ENCODE peak calls at places on chromosomes 1 and 21, in ten cellular contexts. Q is tibial artery, W is tibial nerve, K is fibroblast of mammary gland, H is mucosa of descending colon, P is heart right ventricle, Y is left ventricle myocardium inferior, X is lung, O is BE2C, R is foreskin fibroblast. F is an unnamed sample.

GRCh38 chr1:71785470-71785869 is 496.9 kb downstream of the NEGR1 start:
- DNase-seq in Q (no peak), W (no peak), K (no peak), H (no peak), P (no peak), Y (no peak), X (no peak), O (no peak), R (no peak), F (no peak)

GRCh38 chr1:19618428-19618827 is 25.7 kb upstream of the NBL1 start:
- DNase-seq in Q (no peak), W (no peak), K (no peak), H (no peak), P (no peak), Y (no peak), X (no peak), O (no peak), R (no peak), F (no peak)

GRCh38 chr21:36385909-36386642 is 884 bp downstream of the CHAF1B start:
- DNase-seq in Q (no peak), W (no peak), K (peak; percentile 21), H (no peak), P (no peak), Y (no peak), X (no peak), O (no peak), R (peak; percentile 46), F (no peak)

GRCh38 chr21:39137248-39138186 is 45.7 kb downstream of the PSMG1 start:
- DNase-seq in Q (no peak), W (no peak), K (peak; percentile 25), H (no peak), P (no peak), Y (no peak), X (no peak), O (peak; percentile 51), R (peak; percentile 74), F (no peak)

GRCh38 chr21:35138665-35139381 is 89.7 kb upstream of the RUNX1 start:
- DNase-seq in Q (no peak), W (no peak), K (peak; percentile 45), H (no peak), P (no peak), Y (no peak), X (no peak), O (no peak), R (peak; percentile 54), F (no peak)

GRCh38 chr1:32464716-32465540 is at the start of gene ZBTB8B:
- DNase-seq in Q (peak; percentile 55), W (peak; percentile 22), K (peak; percentile 20), H (peak; percentile 63), P (peak; percentile 72), Y (peak; percentile 64), X (peak; percentile 57), O (peak; percentile 66), R (peak; percentile 68), F (peak; percentile 96)

GRCh38 chr1:205294175-205294913 is 27.2 kb downstream of the NUAK2 start:
- DNase-seq in Q (no peak), W (no peak), K (peak; percentile 90), H (no peak), P (no peak), Y (no peak), X (no peak), O (peak; percentile 55), R (peak; percentile 92), F (no peak)

GRCh38 chr1:1914101-1914811 is 804 bp upstream of the CALML6 start:
- DNase-seq in Q (no peak), W (no peak), K (no peak), H (no peak), P (no peak), Y (no peak), X (no peak), O (no peak), R (no peak), F (peak; percentile 78)

GRCh38 chr1:208107817-208108608 is 136.2 kb downstream of the PLXNA2 start:
- DNase-seq in Q (peak; percentile 48), W (no peak), K (peak; percentile 86), H (no peak), P (no peak), Y (no peak), X (peak; percentile 52), O (no peak), R (peak; percentile 83), F (no peak)

GRCh38 chr21:40905251-40905650 is 58.3 kb upstream of the DSCAM start:
- DNase-seq in Q (no peak), W (no peak), K (no peak), H (no peak), P (no peak), Y (no peak), X (no peak), O (no peak), R (no peak), F (no peak)

GRCh38 chr1:156852414-156852874 is 6.5 kb downstream of the INSRR start:
- DNase-seq in Q (no peak), W (peak; percentile 36), K (peak; percentile 33), H (peak; percentile 51), P (peak; percentile 84), Y (peak; percentile 85), X (no peak), O (peak; percentile 84), R (peak; percentile 44), F (no peak)

GRCh38 chr1:213067366-213067765 is 16.3 kb downstream of the RPS6KC1 start:
- DNase-seq in Q (no peak), W (no peak), K (peak; percentile 30), H (no peak), P (no peak), Y (no peak), X (no peak), O (no peak), R (peak; percentile 33), F (no peak)

DNA sequence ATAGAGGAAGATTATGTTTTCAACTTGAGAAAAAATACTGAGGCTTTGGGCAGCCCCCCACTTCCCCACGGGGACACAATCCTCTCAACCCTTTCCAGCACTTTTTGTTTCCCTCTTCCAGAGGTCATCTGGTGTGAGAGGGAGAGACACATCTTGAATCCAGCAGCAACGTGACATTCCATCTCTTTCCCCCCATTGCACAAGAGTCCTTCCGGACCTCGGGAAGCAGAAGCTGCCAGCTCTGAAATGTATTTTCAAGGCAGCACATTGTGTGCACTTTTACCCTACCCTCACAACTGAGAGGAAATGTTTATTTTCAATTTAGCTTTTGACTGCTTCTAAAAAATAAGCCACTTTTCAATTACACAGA is 43.0 kb upstream of the FMO2 start:
- DNase-seq in Q (peak; percentile 81), W (peak; percentile 76), K (peak; percentile 90), H (peak; percentile 14), P (peak; percentile 29), Y (peak; percentile 48), X (peak; percentile 42), O (no peak), R (peak; percentile 93), F (no peak)
- TF ChIP-seq CTCF in Q (no peak), W (no peak), K (no peak), H (no peak), P (no peak), Y (no peak), X (no peak), O (no peak), R (no peak), F (no peak)

DNA sequence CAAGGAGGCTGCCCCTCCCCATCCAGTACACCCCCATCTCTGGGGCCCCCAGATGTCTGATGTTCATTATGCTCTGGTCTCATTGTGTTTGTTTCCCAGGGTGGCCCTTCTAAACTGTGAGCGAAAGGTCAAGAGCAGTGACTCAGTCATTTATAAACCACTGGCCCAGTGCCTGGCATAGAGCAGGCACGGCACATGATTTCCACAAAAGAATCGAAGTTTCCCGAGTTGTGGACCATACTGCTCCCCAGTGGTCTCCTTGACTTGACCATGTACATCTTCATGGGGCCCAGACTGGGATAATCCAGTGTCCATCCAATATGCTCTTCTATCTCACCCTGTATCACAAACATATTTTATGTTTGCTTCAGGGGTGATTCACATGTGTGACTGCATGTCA is 153.3 kb downstream of the NR5A2 start:
- DNase-seq in Q (no peak), W (no peak), K (peak; percentile 90), H (peak; percentile 9), P (no peak), Y (no peak), X (no peak), O (no peak), R (peak; percentile 88), F (no peak)
- TF ChIP-seq CTCF in Q (no peak), W (no peak), K (peak; percentile 42), H (no peak), P (peak; percentile 23), Y (no peak), X (no peak), O (no peak), R (no peak), F (no peak)

DNA sequence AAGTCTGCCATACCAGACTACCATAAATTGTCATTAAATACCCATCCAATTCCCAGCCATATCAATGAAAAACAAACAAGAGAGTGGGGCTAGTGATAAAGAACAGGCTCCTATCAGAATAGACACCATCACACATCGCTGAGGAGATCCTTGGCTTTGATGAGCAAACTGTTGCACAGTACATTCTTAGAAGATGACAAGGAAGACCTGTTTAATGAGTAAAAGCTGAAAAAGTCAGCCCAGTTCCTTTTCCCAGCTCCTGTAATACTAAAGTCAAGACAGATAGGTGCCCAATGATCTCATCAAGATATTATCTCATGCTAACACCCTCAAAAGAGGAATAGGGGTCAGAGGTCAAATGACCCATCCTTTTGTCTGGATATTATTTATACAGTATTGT is 164.5 kb upstream of the COA6 start:
- DNase-seq in Q (no peak), W (no peak), K (peak; percentile 5), H (no peak), P (no peak), Y (no peak), X (no peak), O (no peak), R (no peak), F (no peak)
- TF ChIP-seq CTCF in Q (no peak), W (no peak), K (no peak), H (no peak), P (no peak), Y (no peak), X (no peak), O (no peak), R (no peak), F (no peak)

GRCh38 chr1:225572422-225572821 is 80.5 kb downstream of the ENAH start:
- DNase-seq in Q (no peak), W (no peak), K (peak; percentile 66), H (no peak), P (no peak), Y (no peak), X (no peak), O (no peak), R (peak; percentile 58), F (no peak)
- TF ChIP-seq CTCF in Q (peak; percentile 14), W (no peak), K (peak; percentile 34), H (no peak), P (peak; percentile 35), Y (peak; percentile 38), X (no peak), O (peak; percentile 34), R (peak; percentile 24), F (peak; percentile 25)

DNA sequence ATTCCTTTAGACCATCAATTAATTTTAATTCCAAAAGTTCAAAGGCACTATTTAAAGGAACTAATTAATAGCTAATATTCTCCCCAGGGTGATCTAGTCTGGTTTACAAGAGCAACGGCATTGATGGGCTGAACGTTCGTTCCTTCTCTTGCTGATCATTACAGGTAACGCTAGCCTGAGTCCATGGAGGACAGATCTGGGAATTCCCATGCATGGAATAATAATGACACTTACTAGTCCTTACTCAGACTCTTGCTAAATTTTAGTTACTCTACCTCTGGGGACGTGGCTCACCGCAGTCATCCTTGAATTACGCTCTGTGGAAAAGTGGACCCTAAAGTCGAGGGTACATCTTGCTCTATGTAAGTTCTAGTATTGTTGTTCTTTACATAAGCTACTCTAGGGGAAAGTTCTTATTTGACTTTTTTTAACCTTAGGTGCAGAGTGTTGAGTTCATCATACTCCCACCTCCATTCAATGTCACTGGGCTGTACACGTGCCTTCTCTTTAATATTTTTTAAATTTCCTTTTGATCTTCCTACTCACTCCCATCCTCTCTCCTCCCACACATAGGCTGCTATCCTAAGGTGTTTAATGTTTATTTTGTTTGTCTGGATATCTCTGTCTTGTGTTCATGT is 133.9 kb downstream of the ZNF281 start:
- DNase-seq in Q (no peak), W (no peak), K (no peak), H (no peak), P (no peak), Y (no peak), X (no peak), O (no peak), R (no peak), F (no peak)
- TF ChIP-seq CTCF in Q (no peak), W (no peak), K (no peak), H (no peak), P (no peak), Y (no peak), X (no peak), O (no peak), R (no peak), F (no peak)